ENCODE peak calls at places on chromosomes 5 and 9, in seven cellular contexts. H is AML-193; Z is iris pigment epithelial cell; G is Right ventricle myocardium superior; T is SHP77 treated with DMSO at 0.1 percent for 48 hours; X is NCI-H1694 treated with DMSO at 0.1 percent for 48 hours; I is activated CD8-positive, alpha-beta memory T cell treated with anti-CD3 and anti-CD28 coated beads, Interleukin-2, amount 50 U/mL, for 48 hours. B is an unnamed sample.

GRCh38 chr5:4511996-4512656 is 628.0 kb upstream of the ADAMTS16 start:
- DNase-seq in H (no peak), Z (no peak), G (peak), T (no peak), X (no peak), I (no peak), B (peak)

GRCh38 chr5:6792911-6793451 is 79.7 kb downstream of the TENT4A start:
- DNase-seq in H (no peak), Z (no peak), G (no peak), T (no peak), X (no peak), I (no peak), B (no peak)

GRCh38 chr9:27440888-27441740 is 83.0 kb upstream of the IFNK start:
- DNase-seq in H (no peak), Z (peak), G (no peak), T (no peak), X (no peak), I (no peak), B (no peak)

GRCh38 chr9:37301369-37302172 is 120.9 kb upstream of the GRHPR start:
- DNase-seq in H (no peak), Z (no peak), G (no peak), T (no peak), X (no peak), I (no peak), B (no peak)

GRCh38 chr9:87827341-87827740 is 55.3 kb upstream of the SPATA31E1 start:
- DNase-seq in H (no peak), Z (no peak), G (no peak), T (no peak), X (no peak), I (no peak), B (no peak)

GRCh38 chr5:52788505-52788821 is 747 bp downstream of the ITGA1 start:
- DNase-seq in H (no peak), Z (no peak), G (no peak), T (no peak), X (no peak), I (no peak), B (no peak)

GRCh38 chr9:129319938-129320481 is 141.9 kb upstream of the IER5L start:
- DNase-seq in H (no peak), Z (no peak), G (peak), T (no peak), X (no peak), I (peak), B (no peak)

GRCh38 chr5:137751869-137752491 is 2.2 kb downstream of the HNRNPA0 start:
- DNase-seq in H (peak), Z (peak), G (no peak), T (no peak), X (peak), I (no peak), B (peak)

GRCh38 chr9:89418882-89419641 is 78.9 kb downstream of the SEMA4D start:
- DNase-seq in H (no peak), Z (no peak), G (no peak), T (no peak), X (no peak), I (peak), B (no peak)

B was measured in H4.